ENCODE peak calls at places on chromosomes 4 and X, in eight cellular contexts. M is HCT116, Z is vagina, F is GM23338, N is HL-60, J is spleen, O is SK-N-MC, U is suprapubic skin. K is an unnamed sample.

GRCh38 chr4:179823342-179823741 is 2381.1 kb upstream of the AGA start:
- DNase-seq in M (no peak), Z (no peak), F (no peak), N (no peak), J (no peak), O (no peak), U (no peak), K (no peak)

GRCh38 chrX:21843179-21843578 is 3.8 kb downstream of the MBTPS2 start:
- DNase-seq in M (no peak), Z (no peak), F (no peak), N (no peak), J (no peak), O (no peak), U (no peak), K (no peak)

GRCh38 chrX:64205735-64206491 is 405 bp upstream of the AMER1 start:
- DNase-seq in M (peak), Z (peak), F (peak), N (peak), J (peak), O (peak), U (peak), K (peak)

GRCh38 chrX:56248492-56248891 is 16.3 kb downstream of the KLF8 start:
- DNase-seq in M (peak), Z (no peak), F (peak), N (peak), J (no peak), O (peak), U (no peak), K (peak)

GRCh38 chr4:3320361-3321023 is 27.7 kb downstream of the RGS12 start:
- DNase-seq in M (no peak), Z (no peak), F (no peak), N (no peak), J (peak), O (no peak), U (no peak), K (peak)

GRCh38 chr4:7086384-7086783 is 18.5 kb upstream of the GRPEL1 start:
- DNase-seq in M (no peak), Z (no peak), F (no peak), N (no peak), J (no peak), O (no peak), U (no peak), K (no peak)

GRCh38 chr4:181528570-181529184 is 714.5 kb upstream of the TENM3 start:
- DNase-seq in M (peak), Z (no peak), F (peak), N (peak), J (no peak), O (peak), U (no peak), K (peak)

GRCh38 chr4:151418385-151418784 is 9.4 kb downstream of the FHIP1A start:
- DNase-seq in M (peak), Z (no peak), F (no peak), N (no peak), J (no peak), O (no peak), U (no peak), K (no peak)

GRCh38 chr4:109559625-109559982 is 442 bp upstream of the MCUB start:
- DNase-seq in M (no peak), Z (no peak), F (peak), N (no peak), J (peak), O (no peak), U (no peak), K (no peak)

GRCh38 chr4:57344296-57344695 is 234.1 kb upstream of the IGFBP7 start:
- DNase-seq in M (no peak), Z (no peak), F (no peak), N (no peak), J (no peak), O (no peak), U (no peak), K (no peak)

GRCh38 chrX:32483534-32484136 is 727.7 kb downstream of the DMD start:
- DNase-seq in M (no peak), Z (no peak), F (peak), N (no peak), J (no peak), O (no peak), U (no peak), K (no peak)

GRCh38 chr4:153222162-153222789 is 18.0 kb downstream of the TRIM2 start:
- DNase-seq in M (no peak), Z (no peak), F (peak), N (no peak), J (no peak), O (no peak), U (peak), K (peak)

GRCh38 chrX:1656379-1656778 is 41.5 kb downstream of the ASMT start:
- DNase-seq in M (no peak), Z (no peak), F (no peak), N (no peak), J (no peak), O (no peak), U (no peak), K (no peak)

GRCh38 chrX:1661048-1661921 is 46.4 kb downstream of the ASMT start:
- DNase-seq in M (peak), Z (no peak), F (peak), N (peak), J (peak), O (no peak), U (peak), K (peak)

GRCh38 chrX:1659664-1660461 is 45.0 kb downstream of the ASMT start:
- DNase-seq in M (no peak), Z (no peak), F (no peak), N (no peak), J (peak), O (no peak), U (peak), K (no peak)

GRCh38 chrX:1658083-1658463 is 43.2 kb downstream of the ASMT start:
- DNase-seq in M (no peak), Z (no peak), F (no peak), N (no peak), J (peak), O (no peak), U (no peak), K (no peak)

DNA sequence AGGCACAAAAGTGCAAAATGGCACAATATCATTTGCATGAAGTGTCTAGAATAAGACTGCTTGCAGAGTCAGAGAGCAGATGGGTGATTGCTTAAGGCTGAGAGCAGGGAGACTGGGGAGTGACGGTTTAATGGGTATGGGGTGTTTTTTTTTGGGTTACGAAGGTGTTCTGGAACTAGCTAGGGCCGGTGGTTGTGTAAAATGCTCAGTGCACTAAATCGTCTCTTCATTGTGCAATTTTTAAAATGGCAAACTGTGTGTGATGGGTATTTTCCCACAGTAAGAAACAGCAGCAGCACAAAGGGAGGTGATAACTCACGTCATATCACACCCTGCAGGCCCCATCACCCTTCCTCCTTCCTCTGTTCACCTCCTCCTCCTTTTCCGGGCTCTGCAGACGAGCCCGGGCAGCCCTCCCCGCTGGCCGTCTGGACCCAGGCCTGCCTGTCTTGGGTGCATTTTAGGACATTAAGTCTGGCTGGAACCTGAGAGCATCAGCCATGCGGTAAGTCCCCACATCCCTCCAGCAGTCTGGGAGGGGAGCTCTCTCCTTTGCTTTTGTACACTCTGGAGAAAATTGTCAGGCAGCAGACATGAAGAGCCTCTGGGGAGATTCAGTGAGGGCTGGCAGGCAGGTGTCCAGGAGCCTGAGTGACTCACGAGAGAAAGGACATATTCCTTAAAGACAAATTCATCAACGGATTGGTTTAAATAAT is 42.7 kb downstream of the ASMT start:
- DNase-seq in M (no peak), Z (no peak), F (no peak), N (peak), J (peak), O (no peak), U (no peak), K (no peak)
- TF ChIP-seq POLR2AphosphoS5 in M (no peak), Z (no peak), F (no peak), N (no peak), J (peak), O (no peak), U (no peak), K (no peak)

DNA sequence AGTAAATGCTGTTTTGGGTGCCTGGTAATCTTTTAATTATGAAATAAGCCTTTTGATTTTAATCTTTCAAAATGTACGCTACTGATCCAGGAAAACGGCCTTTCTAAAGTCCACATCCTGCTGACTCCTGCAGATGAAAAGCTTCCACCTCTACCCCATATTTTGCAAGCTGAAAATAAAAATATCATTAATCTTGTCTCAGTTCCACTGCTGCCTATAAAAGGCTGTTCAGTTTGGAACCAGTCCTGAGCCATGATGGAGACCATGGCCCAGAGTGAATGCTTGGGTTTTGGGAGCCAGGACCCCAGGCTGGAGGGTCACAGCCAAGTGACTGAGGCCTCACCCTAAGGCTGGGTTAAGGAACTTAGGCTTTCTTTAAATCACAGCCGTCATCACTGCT is 110.8 kb downstream of the AFF1 start:
- DNase-seq in M (no peak), Z (no peak), F (no peak), N (no peak), J (no peak), O (no peak), U (no peak), K (no peak)
- TF ChIP-seq POLR2AphosphoS5 in M (no peak), Z (no peak), F (no peak), N (no peak), J (no peak), O (no peak), U (no peak), K (no peak)

GRCh38 chr4:48906283-48907173 is at the start of gene OCIAD2:
- DNase-seq in M (peak), Z (no peak), F (peak), N (peak), J (peak), O (no peak), U (no peak), K (peak)
- TF ChIP-seq POLR2AphosphoS5 in M (peak), Z (no peak), F (peak), N (peak), J (peak), O (no peak), U (no peak), K (peak)

DNA sequence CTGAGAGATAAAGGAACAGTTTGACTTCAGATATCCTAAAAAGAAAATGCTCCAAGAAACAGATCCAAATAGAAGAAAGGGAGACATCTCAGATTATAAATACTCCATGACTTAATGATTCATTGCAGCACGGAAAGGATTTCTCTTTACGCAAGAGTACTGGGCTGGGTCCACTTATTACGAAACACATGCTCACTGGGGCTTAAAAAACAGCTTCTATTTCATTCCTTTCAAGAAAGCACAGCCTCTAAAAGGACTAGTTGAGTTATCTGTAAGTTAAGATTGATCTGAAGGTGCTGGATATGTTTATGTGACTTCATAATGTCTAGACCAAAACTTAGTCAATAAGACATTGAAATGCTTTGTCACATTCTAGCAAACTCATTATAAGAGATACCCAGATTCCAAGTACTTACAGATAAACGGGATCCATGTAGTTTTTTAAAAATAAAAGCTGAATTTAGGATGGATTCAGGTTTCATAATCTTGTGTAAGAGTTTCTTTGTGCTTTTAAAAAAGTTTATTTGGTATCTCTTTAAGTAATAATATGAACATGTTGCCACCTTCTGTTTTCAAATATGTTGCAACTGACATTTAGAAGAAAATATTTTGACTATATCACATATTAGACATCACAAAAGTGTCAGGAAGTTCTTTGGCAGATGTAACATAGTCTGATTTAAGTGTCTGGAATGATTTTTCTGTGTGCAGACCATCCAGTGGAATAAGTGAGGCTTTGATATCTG is 109.5 kb upstream of the MYOZ2 start:
- DNase-seq in M (peak), Z (peak), F (no peak), N (peak), J (no peak), O (peak), U (no peak), K (no peak)
- TF ChIP-seq POLR2AphosphoS5 in M (no peak), Z (peak), F (no peak), N (no peak), J (no peak), O (no peak), U (peak), K (peak)

DNA sequence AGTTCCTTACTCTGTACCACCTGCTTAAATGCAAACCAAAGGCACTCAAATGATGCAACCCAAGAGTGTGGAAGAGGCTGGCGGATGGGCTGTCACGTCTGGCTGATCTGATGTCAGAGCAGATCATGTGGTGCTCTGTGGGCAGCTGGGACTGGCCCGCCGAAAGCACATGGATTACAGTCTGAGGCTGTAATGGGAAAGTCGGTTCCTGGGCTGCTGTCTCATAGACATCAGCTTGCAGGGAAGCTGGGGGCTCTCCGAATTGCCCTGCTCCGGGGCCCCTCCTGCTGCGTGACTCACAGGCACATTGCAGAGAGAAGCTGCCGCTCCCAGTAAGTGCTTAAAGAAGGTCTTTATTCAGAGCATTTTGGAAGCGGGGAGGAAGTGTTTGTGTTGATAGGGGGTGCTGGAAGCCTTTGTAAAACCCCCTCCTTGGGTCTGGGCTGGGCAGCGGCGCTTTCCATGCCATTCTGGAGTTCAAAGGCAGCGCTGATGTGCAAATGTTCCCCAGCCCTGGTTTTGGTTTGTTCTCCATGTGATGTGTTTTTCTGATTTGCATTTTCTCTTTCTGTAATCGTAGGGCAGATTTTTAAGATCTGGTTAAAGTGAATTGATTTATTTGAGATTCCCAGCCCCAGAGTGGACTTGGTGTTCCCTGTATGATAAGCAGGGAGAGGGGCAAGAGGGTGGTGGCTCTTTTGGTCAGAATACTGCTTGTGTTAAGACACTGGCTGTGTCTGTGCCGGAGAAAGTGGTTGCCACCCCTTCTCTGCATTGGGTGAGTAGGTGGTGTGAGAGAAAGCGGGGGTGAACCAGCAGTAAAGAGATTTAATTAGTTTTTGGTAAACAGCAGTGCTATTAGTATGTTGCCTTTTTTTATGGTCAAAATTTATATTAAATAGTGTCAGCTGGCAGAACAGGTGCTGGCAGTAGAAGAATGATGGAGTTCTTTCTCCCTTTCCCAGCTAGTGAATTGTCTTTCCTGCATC is 181.3 kb downstream of the LARP7 start:
- DNase-seq in M (peak), Z (peak), F (peak), N (peak), J (peak), O (no peak), U (peak), K (peak)
- TF ChIP-seq POLR2AphosphoS5 in M (peak), Z (peak), F (peak), N (peak), J (no peak), O (no peak), U (peak), K (no peak)

DNA sequence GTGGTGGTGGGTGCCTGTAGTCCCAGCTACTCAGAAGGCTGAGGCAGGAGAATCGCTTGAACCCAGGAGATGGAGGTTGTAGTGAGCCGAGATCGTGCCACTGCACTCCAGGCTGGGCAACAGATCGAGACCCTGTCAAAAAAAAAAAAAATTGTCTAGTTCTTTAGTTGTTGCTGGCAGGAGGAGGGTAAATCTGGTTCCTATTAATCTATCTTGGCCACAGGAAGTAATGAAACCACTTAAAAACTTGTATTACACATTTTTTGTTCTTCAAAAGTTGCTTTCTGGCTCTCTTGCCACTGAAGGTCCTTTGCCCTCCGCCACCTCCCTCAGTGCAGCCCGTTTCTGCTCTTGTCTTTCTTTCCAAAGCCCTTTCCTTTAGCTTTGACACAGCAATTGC is 102.9 kb upstream of the ARSJ start:
- DNase-seq in M (no peak), Z (no peak), F (no peak), N (no peak), J (no peak), O (no peak), U (no peak), K (no peak)
- TF ChIP-seq POLR2AphosphoS5 in M (no peak), Z (no peak), F (no peak), N (no peak), J (no peak), O (no peak), U (no peak), K (no peak)

DNA sequence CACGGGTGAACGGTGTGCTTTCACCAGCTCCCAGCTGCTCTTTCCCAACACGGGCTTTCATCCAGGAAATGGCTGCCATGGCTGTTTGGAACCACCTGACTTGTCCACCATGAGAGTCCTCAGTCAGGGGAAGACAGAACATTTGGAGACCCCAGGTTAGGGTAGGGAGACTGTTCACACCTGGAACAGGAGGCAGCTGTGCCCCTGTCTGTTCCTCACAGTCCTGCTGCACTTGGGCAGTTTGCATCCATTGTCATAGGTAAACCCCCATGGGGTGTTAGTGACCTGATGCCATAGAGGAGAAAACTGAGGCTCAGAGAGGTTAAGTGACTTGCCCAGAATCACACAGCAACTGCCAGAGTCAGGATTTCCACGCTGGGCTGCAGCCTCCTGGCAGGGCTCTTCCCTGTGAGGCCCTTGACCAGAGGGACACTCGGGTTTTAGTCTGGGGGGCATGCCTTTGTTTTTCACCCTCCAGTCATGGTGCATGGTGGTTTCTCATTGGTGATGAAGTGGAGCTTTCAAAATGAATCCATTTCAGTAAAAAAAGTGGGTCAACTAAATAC is 54.5 kb downstream of the TRMT44 start:
- DNase-seq in M (no peak), Z (no peak), F (no peak), N (no peak), J (no peak), O (no peak), U (no peak), K (no peak)
- TF ChIP-seq POLR2AphosphoS5 in M (no peak), Z (no peak), F (no peak), N (no peak), J (no peak), O (no peak), U (no peak), K (no peak)

DNA sequence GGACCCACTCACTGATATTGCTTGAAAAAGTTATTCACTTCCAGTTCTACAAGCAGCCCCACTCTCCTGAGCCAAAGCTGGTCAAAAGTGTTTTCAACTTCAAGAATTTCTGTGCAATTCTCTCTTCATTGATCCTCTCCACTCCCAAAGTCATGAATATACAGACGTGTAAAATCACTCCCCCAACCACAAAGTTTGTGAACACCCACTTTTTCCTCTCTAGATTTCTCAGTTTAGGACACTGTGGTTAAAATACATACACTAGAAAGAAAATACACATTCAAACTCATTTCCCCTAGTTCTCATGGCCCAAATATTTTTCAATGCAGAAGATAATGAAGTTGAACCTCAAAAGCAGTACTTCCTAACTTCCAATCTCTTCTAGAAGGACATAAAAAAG is 116.3 kb downstream of the MSN start:
- DNase-seq in M (no peak), Z (no peak), F (no peak), N (no peak), J (no peak), O (no peak), U (no peak), K (no peak)
- TF ChIP-seq POLR2AphosphoS5 in M (no peak), Z (no peak), F (no peak), N (no peak), J (no peak), O (no peak), U (no peak), K (no peak)

GRCh38 chr4:87934973-87935372 is 40.5 kb upstream of the SPP1 start:
- DNase-seq in M (no peak), Z (no peak), F (peak), N (no peak), J (no peak), O (no peak), U (no peak), K (no peak)
- TF ChIP-seq POLR2AphosphoS5 in M (no peak), Z (no peak), F (peak), N (no peak), J (no peak), O (no peak), U (no peak), K (no peak)

K was measured in stomach.